ENCODE peak calls at places on chromosome 4, in five cellular contexts. One of them, this sample, is unnamed. For H3K27me3 and H3K4me1, the result is how much of the 10 kb centered on the place peaks cover.

GRCh38 chr4:94332983-94333590 is 9.5 kb downstream of the HPGDS start:
- DNase-seq in tibial artery: no peak
- DNase-seq in CD8-positive, alpha-beta memory T cell: no peak
- DNase-seq in uterus: no peak
- DNase-seq in psoas muscle: no peak
- DNase-seq in this sample: no peak

GRCh38 chr4:45324381-45325111 is 598.2 kb upstream of the GNPDA2 start:
- DNase-seq in tibial artery: no peak
- DNase-seq in CD8-positive, alpha-beta memory T cell: no peak
- DNase-seq in uterus: no peak
- DNase-seq in psoas muscle: no peak
- DNase-seq in this sample: no peak

GRCh38 chr4:153748378-153748777 is 11.4 kb downstream of the RNF175 start:
- DNase-seq in uterus: no peak
- DNase-seq in tibial artery: peak
- DNase-seq in CD8-positive, alpha-beta memory T cell: no peak
- DNase-seq in psoas muscle: peak
- DNase-seq in this sample: no peak

GRCh38 chr4:106201373-106201772 is 114.6 kb downstream of the TBCK start:
- DNase-seq in CD8-positive, alpha-beta memory T cell: no peak
- DNase-seq in psoas muscle: no peak
- DNase-seq in uterus: no peak
- DNase-seq in tibial artery: no peak
- DNase-seq in this sample: no peak

GRCh38 chr4:150394046-150394445 is 187.9 kb upstream of the MAB21L2 start:
- DNase-seq in uterus: no peak
- DNase-seq in tibial artery: no peak
- DNase-seq in psoas muscle: no peak
- DNase-seq in CD8-positive, alpha-beta memory T cell: no peak
- DNase-seq in this sample: no peak

GRCh38 chr4:82213485-82214162 is 160.2 kb downstream of the HNRNPD start:
- DNase-seq in CD8-positive, alpha-beta memory T cell: no peak
- DNase-seq in tibial artery: no peak
- DNase-seq in psoas muscle: no peak
- DNase-seq in uterus: no peak
- DNase-seq in this sample: no peak

GRCh38 chr4:107270614-107271013 is 234.5 kb upstream of the DKK2 start:
- DNase-seq in psoas muscle: peak
- DNase-seq in CD8-positive, alpha-beta memory T cell: no peak
- DNase-seq in tibial artery: peak
- DNase-seq in uterus: no peak
- DNase-seq in this sample: no peak

GRCh38 chr4:99179178-99179577 is 35.1 kb upstream of the ADH4 start:
- DNase-seq in uterus: no peak
- DNase-seq in psoas muscle: no peak
- DNase-seq in CD8-positive, alpha-beta memory T cell: no peak
- DNase-seq in tibial artery: no peak
- DNase-seq in this sample: no peak

GRCh38 chr4:7275067-7275466 is 82.7 kb downstream of the SORCS2 start:
- DNase-seq in CD8-positive, alpha-beta memory T cell: no peak
- DNase-seq in tibial artery: no peak
- DNase-seq in psoas muscle: no peak
- DNase-seq in uterus: no peak
- DNase-seq in this sample: no peak

GRCh38 chr4:103915224-103915869 is 195.6 kb upstream of the TACR3 start:
- DNase-seq in CD8-positive, alpha-beta memory T cell: no peak
- DNase-seq in psoas muscle: no peak
- DNase-seq in uterus: no peak
- DNase-seq in tibial artery: no peak
- DNase-seq in this sample: no peak

GRCh38 chr4:88818650-88819470 is 121.2 kb upstream of the NAP1L5 start:
- DNase-seq in CD8-positive, alpha-beta memory T cell: peak
- DNase-seq in uterus: peak
- DNase-seq in psoas muscle: peak
- DNase-seq in tibial artery: no peak
- DNase-seq in this sample: peak

DNA sequence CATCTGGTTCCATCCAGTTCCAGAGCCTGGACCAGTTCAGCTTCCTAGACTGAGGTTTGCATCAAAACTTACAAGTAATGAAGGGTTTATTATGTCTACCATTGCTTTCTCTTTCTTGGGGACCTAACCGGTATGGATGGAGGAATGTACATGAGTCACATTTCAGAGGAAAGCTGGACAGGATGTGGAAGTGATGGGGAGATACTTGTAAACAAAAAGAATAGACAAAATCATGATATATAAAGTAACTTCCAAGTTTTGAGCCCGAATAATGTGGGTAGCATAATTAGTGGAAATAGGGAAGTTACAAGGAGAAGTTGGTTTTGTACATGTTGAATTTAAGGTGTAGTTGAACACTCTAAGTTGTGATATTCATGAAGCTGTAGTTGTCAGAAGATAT is 14.9 kb downstream of the FNIP2 start:
- DNase-seq in uterus: no peak
- DNase-seq in psoas muscle: no peak
- DNase-seq in CD8-positive, alpha-beta memory T cell: no peak
- DNase-seq in tibial artery: no peak
- DNase-seq in this sample: no peak
- H3K27ac ChIP-seq in uterus: no peak
- H3K27ac ChIP-seq in psoas muscle: peak
- H3K27ac ChIP-seq in CD8-positive, alpha-beta memory T cell: no peak
- H3K27ac ChIP-seq in tibial artery: peak
- H3K27ac ChIP-seq in this sample: peak

DNA sequence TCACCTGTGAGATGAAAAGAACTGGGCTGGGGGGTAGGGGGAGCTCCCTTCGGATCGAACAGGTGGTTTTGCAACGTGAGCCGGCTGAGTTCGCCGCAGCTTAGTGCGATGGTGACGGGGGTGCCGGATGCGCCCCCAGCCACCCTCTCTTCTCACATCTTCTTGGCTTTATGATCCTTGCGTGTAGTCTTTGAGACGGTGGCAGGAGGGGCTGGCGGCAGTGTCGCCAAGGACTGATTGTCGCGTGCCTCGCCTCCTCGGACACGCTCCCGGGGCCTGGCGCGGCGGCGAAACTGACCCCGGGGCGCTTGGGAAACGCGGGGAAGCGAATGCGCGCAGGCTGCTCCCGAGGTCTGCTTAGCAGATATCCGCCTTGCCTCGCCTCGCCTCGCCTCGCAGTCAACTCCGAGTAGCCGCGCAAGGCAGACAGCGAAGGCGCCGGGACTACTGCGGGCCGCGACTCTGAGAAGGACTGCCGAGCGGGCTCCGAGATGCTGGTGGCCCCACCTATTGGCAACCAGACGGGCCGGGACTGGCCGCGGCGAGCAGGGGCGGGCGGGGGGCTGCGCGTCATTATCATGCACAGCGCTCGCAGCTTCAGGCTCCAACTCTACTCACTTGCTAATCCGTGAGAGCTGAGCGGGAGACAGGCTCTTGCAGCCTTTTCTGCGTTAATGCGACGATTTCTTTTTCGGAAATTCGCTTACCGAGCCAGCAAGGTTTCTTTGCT is 1.5 kb downstream of the GRID2 start:
- DNase-seq in psoas muscle: peak
- DNase-seq in tibial artery: peak
- DNase-seq in uterus: no peak
- DNase-seq in CD8-positive, alpha-beta memory T cell: no peak
- DNase-seq in this sample: no peak
- H3K27me3 ChIP-seq in psoas muscle: under half
- H3K27me3 ChIP-seq in tibial artery: under half
- H3K27me3 ChIP-seq in uterus: under half
- H3K27me3 ChIP-seq in CD8-positive, alpha-beta memory T cell: under half
- H3K27me3 ChIP-seq in this sample: under half

GRCh38 chr4:40990899-40991265 is 223.5 kb downstream of the APBB2 start:
- DNase-seq in tibial artery: no peak
- DNase-seq in CD8-positive, alpha-beta memory T cell: no peak
- DNase-seq in psoas muscle: no peak
- DNase-seq in uterus: no peak
- DNase-seq in this sample: no peak
- H3K4me1 ChIP-seq in tibial artery: under half
- H3K4me1 ChIP-seq in CD8-positive, alpha-beta memory T cell: under half
- H3K4me1 ChIP-seq in psoas muscle: under half
- H3K4me1 ChIP-seq in uterus: under half
- H3K4me1 ChIP-seq in this sample: under half

DNA sequence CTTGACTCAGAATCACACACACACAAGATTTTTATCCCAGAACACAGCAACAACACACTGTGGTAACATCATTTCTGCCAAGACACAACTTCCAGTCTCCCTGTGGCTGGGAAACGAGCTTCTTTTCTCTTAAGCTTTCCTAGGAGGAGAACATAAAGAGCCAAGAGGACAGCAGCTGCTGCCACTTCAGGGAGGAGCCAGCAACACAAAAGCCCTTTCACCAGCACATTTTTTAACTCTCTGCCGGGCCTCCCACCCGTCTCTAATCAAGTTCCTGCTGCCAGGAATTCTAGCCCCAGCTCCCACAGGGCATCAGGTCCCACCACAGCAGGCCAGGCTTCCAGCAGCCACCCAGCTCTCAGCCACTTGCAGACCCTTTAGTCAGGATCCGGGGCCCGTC is 22.4 kb downstream of the FAT1 start:
- DNase-seq in uterus: no peak
- DNase-seq in psoas muscle: peak
- DNase-seq in CD8-positive, alpha-beta memory T cell: no peak
- DNase-seq in tibial artery: peak
- DNase-seq in this sample: no peak
- H3K27ac ChIP-seq in uterus: peak
- H3K27ac ChIP-seq in psoas muscle: no peak
- H3K27ac ChIP-seq in CD8-positive, alpha-beta memory T cell: no peak
- H3K27ac ChIP-seq in tibial artery: peak
- H3K27ac ChIP-seq in this sample: peak

DNA sequence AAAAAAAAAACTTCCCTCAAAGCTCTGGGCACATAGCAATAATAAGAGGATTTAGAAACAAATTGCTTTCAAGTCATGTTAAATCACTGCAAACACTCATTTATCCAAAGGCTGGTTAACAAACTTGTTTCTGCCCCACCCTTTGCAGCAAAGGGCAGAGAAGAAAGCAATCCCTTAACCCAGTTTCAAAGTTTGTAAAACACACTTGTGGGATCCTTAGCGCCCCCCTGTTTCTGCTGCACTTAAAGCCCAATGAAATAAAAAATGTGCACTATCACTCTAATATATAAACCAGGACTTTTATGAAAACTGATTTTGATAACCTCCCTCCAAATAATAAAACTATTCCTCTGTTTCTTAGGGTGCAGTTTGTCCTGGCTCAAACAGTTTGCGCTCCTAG is 3.3 kb upstream of the PCDH10 start:
- DNase-seq in tibial artery: no peak
- DNase-seq in psoas muscle: no peak
- DNase-seq in uterus: no peak
- DNase-seq in CD8-positive, alpha-beta memory T cell: no peak
- DNase-seq in this sample: no peak
- H3K27me3 ChIP-seq in tibial artery: under half
- H3K27me3 ChIP-seq in psoas muscle: half or more
- H3K27me3 ChIP-seq in uterus: under half
- H3K27me3 ChIP-seq in CD8-positive, alpha-beta memory T cell: under half
- H3K27me3 ChIP-seq in this sample: under half

GRCh38 chr4:130600706-130601105 is 1504.8 kb downstream of the C4orf33 start:
- DNase-seq in psoas muscle: no peak
- DNase-seq in tibial artery: no peak
- DNase-seq in CD8-positive, alpha-beta memory T cell: no peak
- DNase-seq in uterus: no peak
- DNase-seq in this sample: no peak
- H3K4me1 ChIP-seq in psoas muscle: under half
- H3K4me1 ChIP-seq in tibial artery: under half
- H3K4me1 ChIP-seq in CD8-positive, alpha-beta memory T cell: under half
- H3K4me1 ChIP-seq in uterus: under half
- H3K4me1 ChIP-seq in this sample: under half

GRCh38 chr4:25638221-25638601 is 17.4 kb upstream of the SLC34A2 start:
- DNase-seq in tibial artery: no peak
- DNase-seq in uterus: no peak
- DNase-seq in CD8-positive, alpha-beta memory T cell: no peak
- DNase-seq in psoas muscle: no peak
- DNase-seq in this sample: no peak
- H3K27ac ChIP-seq in tibial artery: no peak
- H3K27ac ChIP-seq in uterus: no peak
- H3K27ac ChIP-seq in CD8-positive, alpha-beta memory T cell: no peak
- H3K27ac ChIP-seq in psoas muscle: no peak
- H3K27ac ChIP-seq in this sample: no peak

GRCh38 chr4:182486895-182487294 is 243.7 kb downstream of the TENM3 start:
- DNase-seq in psoas muscle: no peak
- DNase-seq in CD8-positive, alpha-beta memory T cell: no peak
- DNase-seq in tibial artery: no peak
- DNase-seq in uterus: no peak
- DNase-seq in this sample: no peak
- H3K27me3 ChIP-seq in psoas muscle: under half
- H3K27me3 ChIP-seq in CD8-positive, alpha-beta memory T cell: under half
- H3K27me3 ChIP-seq in tibial artery: under half
- H3K27me3 ChIP-seq in uterus: under half
- H3K27me3 ChIP-seq in this sample: under half